ENCODE peak calls at places on chromosomes 16 and 17, in five cellular contexts. T is K562, H is GM12878, A is HepG2, K is SK-N-SH. E is an unnamed sample.

GRCh38 chr16:84153660-84154214 is 8.6 kb downstream of the DNAAF1 start:
- DNase-seq in T (no peak), H (no peak), A (no peak), K (no peak), E (no peak)

GRCh38 chr17:10605221-10605783 is 51.8 kb downstream of the MYH3 start:
- DNase-seq in T (no peak), H (no peak), A (no peak), K (no peak), E (no peak)

GRCh38 chr17:62692721-62693431 is 65.4 kb downstream of the MRC2 start:
- DNase-seq in T (peak; percentile 95), H (no peak), A (peak; percentile 24), K (peak; percentile 82), E (no peak)

GRCh38 chr17:65246252-65246651 is 109.1 kb downstream of the RGS9 start:
- DNase-seq in T (no peak), H (no peak), A (no peak), K (no peak), E (no peak)

GRCh38 chr16:75238132-75238852 is 13.1 kb downstream of the BCAR1 start:
- DNase-seq in T (no peak), H (no peak), A (peak; percentile 89), K (peak; percentile 71), E (no peak)

GRCh38 chr17:73393962-73394361 is 82.2 kb upstream of the CDC42EP4 start:
- DNase-seq in T (peak; percentile 53), H (no peak), A (peak; percentile 20), K (peak; percentile 71), E (no peak)

GRCh38 chr16:28935924-28936783 is 4.4 kb downstream of the CD19 start:
- DNase-seq in T (peak; percentile 98), H (no peak), A (peak; percentile 88), K (peak; percentile 89), E (peak; percentile 85)

GRCh38 chr17:11240041-11240801 is 792 bp upstream of the SHISA6 start:
- DNase-seq in T (no peak), H (no peak), A (no peak), K (peak; percentile 54), E (no peak)

GRCh38 chr17:9470171-9470570 is 105.4 kb downstream of the STX8 start:
- DNase-seq in T (no peak), H (peak; percentile 25), A (no peak), K (no peak), E (peak; percentile 1)

GRCh38 chr17:58231644-58232043 is 6.7 kb upstream of the LPO start:
- DNase-seq in T (no peak), H (no peak), A (no peak), K (no peak), E (no peak)

GRCh38 chr16:53417011-53417410 is 17.3 kb upstream of the RBL2 start:
- DNase-seq in T (no peak), H (no peak), A (no peak), K (no peak), E (peak; percentile 15)

GRCh38 chr17:71975998-71976649 is 144.7 kb upstream of the SOX9 start:
- DNase-seq in T (no peak), H (no peak), A (no peak), K (peak; percentile 38), E (no peak)

GRCh38 chr17:77365584-77366186 is 224.9 kb downstream of the SEC14L1 start:
- DNase-seq in T (no peak), H (no peak), A (no peak), K (peak; percentile 48), E (no peak)

GRCh38 chr17:82974136-82974952 is 105.1 kb upstream of the METRNL start:
- DNase-seq in T (no peak), H (no peak), A (no peak), K (peak; percentile 36), E (no peak)

GRCh38 chr17:67386965-67387551 is 10.0 kb downstream of the PITPNC1 start:
- DNase-seq in T (peak; percentile 67), H (no peak), A (peak; percentile 56), K (peak; percentile 86), E (no peak)

GRCh38 chr17:30454635-30455034 is 22.6 kb upstream of the GOSR1 start:
- DNase-seq in T (no peak), H (no peak), A (no peak), K (no peak), E (peak; percentile 61)

GRCh38 chr16:23185661-23186060 is 3.1 kb downstream of the SCNN1G start:
- DNase-seq in T (no peak), H (no peak), A (no peak), K (peak; percentile 53), E (no peak)

GRCh38 chr16:81866820-81867440 is 87.8 kb downstream of the PLCG2 start:
- DNase-seq in T (no peak), H (no peak), A (no peak), K (no peak), E (no peak)

GRCh38 chr17:80474231-80474932 is 2.0 kb downstream of the NPTX1 start:
- DNase-seq in T (peak; percentile 54), H (no peak), A (no peak), K (peak; percentile 79), E (peak; percentile 62)

GRCh38 chr16:81940781-81941560 is 70.3 kb downstream of the SDR42E1 start:
- DNase-seq in T (no peak), H (no peak), A (peak; percentile 47), K (peak; percentile 15), E (no peak)

GRCh38 chr16:87560428-87561199 is 41.7 kb upstream of the JPH3 start:
- DNase-seq in T (peak; percentile 98), H (no peak), A (no peak), K (peak; percentile 85), E (no peak)

GRCh38 chr17:75634754-75635609 is 1.7 kb downstream of the SMIM5 start:
- DNase-seq in T (no peak), H (no peak), A (no peak), K (no peak), E (no peak)
- H3K4me3 ChIP-seq in T (no peak overlapping the region), H (no peak overlapping the region), A (no peak overlapping the region), K (no peak overlapping the region), E (no peak overlapping the region)

GRCh38 chr17:40340880-40341807 is 23.4 kb downstream of the GJD3 start:
- DNase-seq in T (peak; percentile 76), H (no peak), A (peak; percentile 83), K (peak; percentile 88), E (no peak)
- TF ChIP-seq REST in T (no peak), H (no peak), A (no peak), K (peak; percentile 70), E (no peak)

GRCh38 chr17:28396635-28397239 is 9.3 kb downstream of the SLC46A1 start:
- DNase-seq in T (no peak), H (no peak), A (no peak), K (no peak), E (no peak)

GRCh38 chr17:28397687-28398279 is 8.2 kb downstream of the SLC46A1 start:
- DNase-seq in T (no peak), H (no peak), A (no peak), K (no peak), E (no peak)

GRCh38 chr17:28398280-28398981 is 7.6 kb downstream of the SLC46A1 start:
- DNase-seq in T (no peak), H (no peak), A (peak; percentile 8), K (no peak), E (no peak)

GRCh38 chr17:28395968-28396367 is 10.0 kb downstream of the SLC46A1 start:
- DNase-seq in T (no peak), H (no peak), A (no peak), K (no peak), E (no peak)

GRCh38 chr17:28397275-28397674 is 8.7 kb downstream of the SLC46A1 start:
- DNase-seq in T (no peak), H (no peak), A (no peak), K (no peak), E (no peak)
- TF ChIP-seq GABPA in T (no peak), H (no peak), A (no peak), K (no peak), E (no peak)

DNA sequence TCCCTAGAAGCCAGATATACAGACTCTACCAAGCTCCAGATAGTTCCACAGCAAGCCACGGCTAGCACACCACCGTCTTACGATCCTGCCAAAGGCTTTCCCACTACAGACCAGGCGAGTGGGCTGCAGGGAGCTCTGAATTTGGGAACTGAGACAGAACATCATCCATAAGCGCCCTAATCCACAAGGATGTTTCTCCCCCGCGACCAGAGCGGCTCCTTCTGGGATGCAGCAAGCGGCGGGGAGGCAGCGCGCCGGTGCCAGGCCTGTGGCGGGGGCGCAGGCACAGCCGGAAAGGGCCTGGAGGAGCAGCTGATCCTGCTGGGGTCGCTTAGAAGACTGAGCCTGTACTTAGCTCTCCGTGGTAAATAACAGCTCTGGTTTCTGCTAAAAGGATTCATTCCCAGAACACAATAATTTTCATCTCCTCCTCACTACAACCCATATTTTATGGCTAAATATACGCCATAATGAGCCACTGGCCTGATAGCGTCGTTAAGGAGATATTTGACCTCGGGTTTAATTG is 16.2 kb upstream of the FOXF1 start:
- DNase-seq in T (no peak), H (no peak), A (no peak), K (no peak), E (no peak)
- H3K4me3 ChIP-seq in T (no peak overlapping the region), H (no peak overlapping the region), A (no peak overlapping the region), K (no peak overlapping the region), E (no peak overlapping the region)

GRCh38 chr16:49452108-49452507 is 78.5 kb downstream of the C16orf78 start:
- DNase-seq in T (no peak), H (no peak), A (no peak), K (no peak), E (no peak)

GRCh38 chr16:49454426-49455180 is 81.0 kb downstream of the C16orf78 start:
- DNase-seq in T (no peak), H (no peak), A (no peak), K (no peak), E (no peak)

GRCh38 chr16:49453001-49453400 is 79.4 kb downstream of the C16orf78 start:
- DNase-seq in T (no peak), H (no peak), A (no peak), K (no peak), E (no peak)

GRCh38 chr16:49453983-49454382 is 80.4 kb downstream of the C16orf78 start:
- DNase-seq in T (peak; percentile 80), H (no peak), A (no peak), K (no peak), E (no peak)

DNA sequence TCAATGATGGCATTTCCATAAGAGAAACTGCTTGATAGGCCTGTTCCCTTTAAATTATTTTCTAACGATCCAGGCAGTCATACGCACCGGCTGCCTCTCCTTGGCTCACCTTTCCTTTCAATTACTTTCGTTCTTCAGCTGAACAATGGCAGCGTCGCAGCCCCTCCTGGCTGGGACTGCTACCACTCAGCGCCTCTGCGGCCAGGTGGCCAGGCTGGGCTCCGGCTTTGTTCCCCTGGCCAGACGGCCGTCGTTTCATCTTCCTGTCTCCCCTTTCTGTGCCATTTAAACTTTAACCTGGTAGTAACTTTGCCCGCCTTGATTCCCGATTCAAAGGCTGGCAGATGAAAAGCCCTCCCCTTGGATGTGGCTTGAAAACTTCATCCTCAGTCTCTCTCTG is 79.0 kb downstream of the C16orf78 start:
- DNase-seq in T (no peak), H (no peak), A (no peak), K (no peak), E (no peak)
- TF ChIP-seq REST in T (no peak), H (no peak), A (no peak), K (no peak), E (no peak)

DNA sequence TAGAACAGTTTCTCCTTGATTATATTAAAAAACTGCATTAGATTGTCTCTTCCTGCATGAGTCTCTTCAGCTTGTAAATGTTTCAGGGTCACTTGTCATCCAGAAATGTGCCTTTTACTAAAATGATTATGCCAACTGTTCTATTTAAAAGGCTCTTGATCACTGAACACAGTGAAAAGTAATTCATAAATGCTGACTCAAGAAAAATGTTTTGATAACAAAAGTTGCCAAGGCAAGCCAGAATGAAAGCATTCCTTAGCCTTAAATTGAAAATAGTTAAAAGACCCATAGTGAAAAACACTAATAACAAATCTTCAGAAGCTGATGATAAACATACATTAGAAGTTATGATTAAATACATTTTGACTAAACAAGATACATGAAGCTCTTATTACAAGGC is 356.0 kb upstream of the KIF2B start:
- DNase-seq in T (no peak), H (no peak), A (no peak), K (no peak), E (no peak)
- TF ChIP-seq GABPA in T (no peak), H (no peak), A (no peak), K (no peak), E (no peak)